ENCODE peak calls at places on chromosomes 1 and 21, in four cellular contexts. One of them, this sample, is unnamed.

GRCh38 chr21:28714795-28715464 is 277.7 kb downstream of the LTN1 start:
- DNase-seq in AG09309: peak
- DNase-seq in IMR-90: peak
- DNase-seq in SJSA1: no peak
- DNase-seq in this sample: no peak

GRCh38 chr1:36123357-36123756 is 1.7 kb downstream of the COL8A2 start:
- DNase-seq in AG09309: no peak
- DNase-seq in IMR-90: no peak
- DNase-seq in SJSA1: no peak
- DNase-seq in this sample: no peak

GRCh38 chr21:23858878-23859277 is 1748.4 kb downstream of the MRPL39 start:
- DNase-seq in AG09309: no peak
- DNase-seq in IMR-90: no peak
- DNase-seq in SJSA1: no peak
- DNase-seq in this sample: no peak

GRCh38 chr1:6701437-6702153 is at the start of gene DNAJC11:
- DNase-seq in AG09309: peak
- DNase-seq in IMR-90: peak
- DNase-seq in SJSA1: peak
- DNase-seq in this sample: peak

GRCh38 chr1:197761654-197762053 is 13.6 kb downstream of the DENND1B start:
- DNase-seq in AG09309: no peak
- DNase-seq in IMR-90: no peak
- DNase-seq in SJSA1: no peak
- DNase-seq in this sample: no peak

GRCh38 chr1:233107130-233107529 is 156.7 kb downstream of the NTPCR start:
- DNase-seq in AG09309: no peak
- DNase-seq in IMR-90: no peak
- DNase-seq in SJSA1: no peak
- DNase-seq in this sample: peak

GRCh38 chr1:179788259-179788658 is 45.2 kb downstream of the FAM163A start:
- DNase-seq in AG09309: no peak
- DNase-seq in IMR-90: no peak
- DNase-seq in SJSA1: no peak
- DNase-seq in this sample: no peak

GRCh38 chr21:34807146-34807880 is 138.5 kb downstream of the CLIC6 start:
- DNase-seq in AG09309: peak
- DNase-seq in IMR-90: peak
- DNase-seq in SJSA1: peak
- DNase-seq in this sample: no peak

GRCh38 chr21:19475525-19475924 is 1071.9 kb upstream of the TMPRSS15 start:
- DNase-seq in AG09309: no peak
- DNase-seq in IMR-90: no peak
- DNase-seq in SJSA1: no peak
- DNase-seq in this sample: no peak

GRCh38 chr1:168470821-168471473 is 72.8 kb downstream of the XCL2 start:
- DNase-seq in AG09309: peak
- DNase-seq in IMR-90: peak
- DNase-seq in SJSA1: peak
- DNase-seq in this sample: no peak

GRCh38 chr1:10211805-10212405 is 1.5 kb downstream of the KIF1B start:
- DNase-seq in AG09309: no peak
- DNase-seq in IMR-90: no peak
- DNase-seq in SJSA1: no peak
- DNase-seq in this sample: no peak
- H3K4me3 ChIP-seq in AG09309: peak
- H3K4me3 ChIP-seq in IMR-90: peak
- H3K4me3 ChIP-seq in SJSA1: peak
- H3K4me3 ChIP-seq in this sample: peak

GRCh38 chr1:206508956-206509355 is 1.6 kb downstream of the RASSF5 start:
- DNase-seq in AG09309: peak
- DNase-seq in IMR-90: peak
- DNase-seq in SJSA1: peak
- DNase-seq in this sample: peak
- H3K4me3 ChIP-seq in AG09309: no peak
- H3K4me3 ChIP-seq in IMR-90: no peak
- H3K4me3 ChIP-seq in SJSA1: no peak
- H3K4me3 ChIP-seq in this sample: no peak

GRCh38 chr1:45913183-45913924 is 109.9 kb downstream of the MAST2 start:
- DNase-seq in AG09309: peak
- DNase-seq in IMR-90: peak
- DNase-seq in SJSA1: no peak
- DNase-seq in this sample: no peak

GRCh38 chr1:45911634-45912033 is 108.2 kb downstream of the MAST2 start:
- DNase-seq in AG09309: no peak
- DNase-seq in IMR-90: no peak
- DNase-seq in SJSA1: no peak
- DNase-seq in this sample: no peak

GRCh38 chr1:45913925-45914501 is 110.6 kb downstream of the MAST2 start:
- DNase-seq in AG09309: no peak
- DNase-seq in IMR-90: peak
- DNase-seq in SJSA1: no peak
- DNase-seq in this sample: no peak

GRCh38 chr1:45906883-45907282 is 103.5 kb downstream of the MAST2 start:
- DNase-seq in AG09309: no peak
- DNase-seq in IMR-90: no peak
- DNase-seq in SJSA1: no peak
- DNase-seq in this sample: no peak

GRCh38 chr1:45908613-45909140 is 105.3 kb downstream of the MAST2 start:
- DNase-seq in AG09309: no peak
- DNase-seq in IMR-90: no peak
- DNase-seq in SJSA1: no peak
- DNase-seq in this sample: no peak
- H3K4me3 ChIP-seq in AG09309: no peak
- H3K4me3 ChIP-seq in IMR-90: no peak
- H3K4me3 ChIP-seq in SJSA1: no peak
- H3K4me3 ChIP-seq in this sample: no peak

GRCh38 chr1:44707959-44708831 is 22.8 kb downstream of the RNU5D-1 start:
- DNase-seq in AG09309: no peak
- DNase-seq in IMR-90: peak
- DNase-seq in SJSA1: peak
- DNase-seq in this sample: peak
- H3K4me3 ChIP-seq in AG09309: no peak
- H3K4me3 ChIP-seq in IMR-90: no peak
- H3K4me3 ChIP-seq in SJSA1: no peak
- H3K4me3 ChIP-seq in this sample: no peak

GRCh38 chr1:155009221-155009711 is 6.7 kb downstream of the ZBTB7B start:
- DNase-seq in AG09309: no peak
- DNase-seq in IMR-90: no peak
- DNase-seq in SJSA1: no peak
- DNase-seq in this sample: no peak
- H3K4me3 ChIP-seq in AG09309: no peak
- H3K4me3 ChIP-seq in IMR-90: no peak
- H3K4me3 ChIP-seq in SJSA1: no peak
- H3K4me3 ChIP-seq in this sample: no peak

DNA sequence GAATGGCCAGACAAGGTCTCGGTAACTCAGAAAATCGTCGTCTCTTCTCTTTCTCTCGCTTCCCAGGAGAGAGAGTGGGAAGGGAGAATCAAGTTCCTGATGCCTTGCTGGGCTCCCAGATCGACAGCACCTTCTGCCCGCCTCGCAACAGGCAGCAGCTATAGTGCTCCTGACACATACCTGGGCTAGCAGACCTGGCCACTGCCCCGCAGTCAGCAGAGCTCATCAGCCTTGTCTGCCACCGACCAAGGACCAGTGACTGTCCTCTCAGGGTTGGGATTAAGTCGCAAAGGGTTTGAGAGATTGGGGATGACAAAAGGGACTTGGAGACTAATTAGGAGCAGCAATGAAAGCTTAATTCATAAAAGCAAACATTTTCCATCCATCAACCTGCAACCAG is 4.1 kb downstream of the RUNX3 start:
- DNase-seq in AG09309: no peak
- DNase-seq in IMR-90: no peak
- DNase-seq in SJSA1: no peak
- DNase-seq in this sample: no peak
- H3K4me3 ChIP-seq in AG09309: no peak
- H3K4me3 ChIP-seq in IMR-90: no peak
- H3K4me3 ChIP-seq in SJSA1: no peak
- H3K4me3 ChIP-seq in this sample: no peak

DNA sequence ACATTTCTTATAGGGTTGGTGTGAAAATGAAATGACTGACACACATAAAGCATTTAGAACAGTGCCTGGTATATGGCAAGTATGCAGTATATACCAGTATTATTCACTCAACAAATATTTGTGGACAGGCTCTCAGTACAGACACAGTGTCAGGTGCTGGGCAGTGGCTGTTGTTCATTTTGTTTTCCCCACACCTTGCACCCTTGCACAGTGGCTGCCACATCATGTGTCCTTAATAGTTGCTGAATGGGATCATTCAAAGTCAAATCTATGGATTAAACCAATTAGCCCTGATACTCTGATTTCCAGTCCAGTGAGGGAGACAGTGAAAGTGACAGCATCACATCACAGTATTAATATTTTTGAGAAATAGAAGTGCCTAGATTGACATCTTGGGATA is 2.4 kb downstream of the SLAMF1 start:
- DNase-seq in AG09309: no peak
- DNase-seq in IMR-90: no peak
- DNase-seq in SJSA1: no peak
- DNase-seq in this sample: no peak
- H3K4me3 ChIP-seq in AG09309: no peak
- H3K4me3 ChIP-seq in IMR-90: no peak
- H3K4me3 ChIP-seq in SJSA1: no peak
- H3K4me3 ChIP-seq in this sample: no peak